ENCODE peak calls at places on chromosomes 2 and 18, in six cellular contexts. N is lung microvascular endothelial cell; B is LoVo; T is GM04504; U is stimulated activated CD4-positive, alpha-beta T cell treated with anti-CD3 and anti-CD28 coated beads, TNF-alpha, amount 100 ng/mL, for 24 hours; S is psoas muscle. K is an unnamed sample.

GRCh38 chr2:88852753-88853402 is 161.4 kb downstream of the RPIA start:
- DNase-seq in U (no peak), N (peak), S (no peak), B (no peak), T (no peak), K (no peak)

GRCh38 chr18:5444847-5445246 is 99.0 kb downstream of the EPB41L3 start:
- DNase-seq in N (no peak), S (no peak), B (no peak), U (no peak), T (no peak), K (no peak)

GRCh38 chr2:55862269-55862668 is 61.3 kb downstream of the EFEMP1 start:
- DNase-seq in N (peak), U (no peak), B (no peak), S (no peak), T (peak), K (peak)

GRCh38 chr2:159456500-159457426 is 159.6 kb downstream of the BAZ2B start:
- DNase-seq in T (no peak), N (no peak), U (no peak), B (no peak), S (no peak), K (no peak)

GRCh38 chr2:158102446-158102845 is 770 bp downstream of the UPP2 start:
- DNase-seq in B (no peak), N (peak), S (no peak), T (no peak), U (no peak), K (no peak)

GRCh38 chr2:28639092-28639691 is 112.4 kb upstream of the PPP1CB start:
- DNase-seq in B (no peak), U (no peak), N (no peak), T (no peak), S (no peak), K (no peak)

GRCh38 chr2:235527806-235528480 is 34.1 kb downstream of the AGAP1 start:
- DNase-seq in U (no peak), S (no peak), T (no peak), B (no peak), N (no peak), K (no peak)

GRCh38 chr18:60966876-60967275 is 366.4 kb upstream of the CDH20 start:
- DNase-seq in N (peak), B (no peak), S (no peak), U (no peak), T (no peak), K (no peak)

GRCh38 chr18:51980101-51980500 is 359.9 kb upstream of the DCC start:
- DNase-seq in B (no peak), T (no peak), N (no peak), U (no peak), S (no peak), K (no peak)

GRCh38 chr2:69790601-69790959 is 38.9 kb upstream of the GMCL1 start:
- DNase-seq in T (no peak), N (no peak), S (no peak), U (no peak), B (no peak), K (no peak)

GRCh38 chr18:2850816-2851215 is 4.0 kb downstream of the EMILIN2 start:
- DNase-seq in U (no peak), S (no peak), B (no peak), N (peak), T (no peak), K (no peak)

GRCh38 chr2:126766295-126766694 is 110.3 kb downstream of the GYPC start:
- DNase-seq in T (no peak), U (no peak), B (no peak), S (no peak), N (no peak), K (no peak)

GRCh38 chr2:10537522-10538195 is 89.5 kb upstream of the ODC1 start:
- DNase-seq in S (no peak), B (no peak), U (no peak), T (no peak), N (no peak), K (no peak)

GRCh38 chr2:27954771-27955384 is 64.3 kb downstream of the BABAM2 start:
- DNase-seq in B (peak), U (no peak), S (peak), N (peak), T (peak), K (peak)